ENCODE peak calls at places on chromosome 22, in five cellular contexts. One of them, this sample, is unnamed.

GRCh38 chr22:46057206-46057605 is 80.2 kb upstream of the WNT7B start:
- DNase-seq in GM23248: peak
- DNase-seq in C1 segment of cervical spinal cord: no peak
- DNase-seq in CD8-positive, alpha-beta T cell: no peak
- DNase-seq in RWPE1: no peak
- DNase-seq in this sample: peak

GRCh38 chr22:26417406-26417805 is 11.7 kb upstream of the ASPHD2 start:
- DNase-seq in GM23248: no peak
- DNase-seq in C1 segment of cervical spinal cord: no peak
- DNase-seq in CD8-positive, alpha-beta T cell: no peak
- DNase-seq in RWPE1: no peak
- DNase-seq in this sample: no peak

GRCh38 chr22:35467788-35468187 is 67.8 kb downstream of the MCM5 start:
- DNase-seq in GM23248: peak
- DNase-seq in C1 segment of cervical spinal cord: peak
- DNase-seq in CD8-positive, alpha-beta T cell: no peak
- DNase-seq in RWPE1: no peak
- DNase-seq in this sample: peak

GRCh38 chr22:39242389-39242808 is 2.4 kb downstream of the PDGFB start:
- DNase-seq in GM23248: no peak
- DNase-seq in C1 segment of cervical spinal cord: no peak
- DNase-seq in CD8-positive, alpha-beta T cell: no peak
- DNase-seq in RWPE1: no peak
- DNase-seq in this sample: no peak

GRCh38 chr22:49958961-49959781 is 1.4 kb upstream of the PIM3 start:
- DNase-seq in GM23248: no peak
- DNase-seq in C1 segment of cervical spinal cord: no peak
- DNase-seq in CD8-positive, alpha-beta T cell: no peak
- DNase-seq in RWPE1: no peak
- DNase-seq in this sample: no peak

GRCh38 chr22:20750461-20751184 is 23.3 kb upstream of the SERPIND1 start:
- DNase-seq in GM23248: peak
- DNase-seq in C1 segment of cervical spinal cord: peak
- DNase-seq in CD8-positive, alpha-beta T cell: no peak
- DNase-seq in RWPE1: peak
- DNase-seq in this sample: peak

GRCh38 chr22:19933328-19934241 is 8.0 kb upstream of the COMT start:
- DNase-seq in GM23248: no peak
- DNase-seq in C1 segment of cervical spinal cord: no peak
- DNase-seq in CD8-positive, alpha-beta T cell: no peak
- DNase-seq in RWPE1: no peak
- DNase-seq in this sample: no peak

GRCh38 chr22:37481347-37481907 is 4.8 kb downstream of the MFNG start:
- DNase-seq in GM23248: no peak
- DNase-seq in C1 segment of cervical spinal cord: no peak
- DNase-seq in CD8-positive, alpha-beta T cell: no peak
- DNase-seq in RWPE1: no peak
- DNase-seq in this sample: no peak